ENCODE peak calls at places on chromosomes 11 and 22, in five cellular contexts. F is CD4-positive, alpha-beta memory T cell; L is cardiac fibroblast; I is HFF-Myc; J is NCI-H1694. O is an unnamed sample.

GRCh38 chr11:334264-335033 is 13.8 kb upstream of the IFITM3 start:
- DNase-seq in F (no peak), L (peak), I (no peak), J (no peak), O (no peak)

GRCh38 chr11:70176940-70177689 is 26.0 kb upstream of the FADD start:
- DNase-seq in J (no peak), F (peak), I (no peak), L (no peak), O (peak)

GRCh38 chr11:31936309-31936708 is 125.2 kb upstream of the PAX6 start:
- DNase-seq in F (no peak), I (no peak), J (no peak), L (no peak), O (no peak)

GRCh38 chr11:47261291-47261800 is 3.5 kb downstream of the NR1H3 start:
- DNase-seq in L (no peak), F (no peak), J (no peak), I (no peak), O (no peak)

GRCh38 chr11:10019906-10020682 is 273.9 kb downstream of the SBF2 start:
- DNase-seq in J (no peak), I (no peak), F (no peak), L (no peak), O (no peak)

GRCh38 chr11:3159296-3160190 is 5.6 kb downstream of the OSBPL5 start:
- DNase-seq in I (no peak), L (no peak), J (no peak), F (no peak), O (no peak)

GRCh38 chr22:49916851-49917250 is 1.4 kb downstream of the ALG12 start:
- DNase-seq in L (no peak), J (no peak), I (no peak), F (no peak), O (no peak)

GRCh38 chr11:57277845-57278720 is 41.0 kb upstream of the APLNR start:
- DNase-seq in F (no peak), J (peak), I (peak), L (peak), O (no peak)

GRCh38 chr11:69444381-69445130 is 36.9 kb upstream of the LINC01488 start:
- DNase-seq in L (peak), J (no peak), I (peak), F (no peak), O (no peak)

GRCh38 chr22:30671071-30671470 is 3.4 kb upstream of the DUSP18 start:
- DNase-seq in I (no peak), J (no peak), F (no peak), L (no peak), O (no peak)

GRCh38 chr22:49825944-49826602 is 1.6 kb downstream of the BRD1 start:
- DNase-seq in I (no peak), J (no peak), L (peak), F (peak), O (peak)

GRCh38 chr11:111814567-111814966 is 48.4 kb upstream of the PPP2R1B start:
- DNase-seq in J (peak), F (no peak), L (peak), I (peak), O (no peak)

GRCh38 chr11:7974668-7975067 is 9.4 kb upstream of the NLRP10 start:
- DNase-seq in L (no peak), I (no peak), J (no peak), F (no peak), O (no peak)

GRCh38 chr11:69398529-69399492 is 82.7 kb upstream of the LINC01488 start:
- DNase-seq in L (peak), F (no peak), J (no peak), I (no peak), O (no peak)

GRCh38 chr11:107593941-107594340 is 3.0 kb downstream of the ELMOD1 start:
- DNase-seq in J (no peak), L (no peak), F (no peak), I (no peak), O (no peak)

GRCh38 chr22:27632451-27633295 is 168.9 kb downstream of the MN1 start:
- DNase-seq in J (no peak), F (no peak), L (no peak), I (no peak), O (no peak)

GRCh38 chr11:130340671-130341319 is 26.1 kb upstream of the ZBTB44 start:
- DNase-seq in I (no peak), L (no peak), F (peak), J (no peak), O (peak)

GRCh38 chr11:79062814-79063762 is 377.7 kb downstream of the TENM4 start:
- DNase-seq in I (no peak), F (no peak), L (peak), J (peak), O (no peak)

GRCh38 chr11:2686360-2687222 is 13.2 kb downstream of the KCNQ1OT1 start:
- DNase-seq in J (no peak), F (no peak), I (no peak), L (no peak), O (no peak)

GRCh38 chr11:8681837-8682218 is 637 bp downstream of the TRIM66 start:
- DNase-seq in F (no peak), I (no peak), L (no peak), J (no peak), O (no peak)

GRCh38 chr22:44805663-44806062 is 53.3 kb downstream of the ARHGAP8 start:
- DNase-seq in F (no peak), I (no peak), L (no peak), J (no peak), O (no peak)

GRCh38 chr11:119853581-119854360 is 124.8 kb upstream of the NECTIN1 start:
- DNase-seq in I (no peak), L (no peak), F (no peak), J (no peak), O (no peak)

GRCh38 chr11:7637447-7638157 is 35.7 kb downstream of the CYB5R2 start:
- DNase-seq in L (peak), I (peak), F (no peak), J (no peak), O (no peak)

GRCh38 chr11:9982796-9983579 is 311.0 kb downstream of the SBF2 start:
- DNase-seq in J (no peak), F (no peak), L (peak), I (peak), O (no peak)

GRCh38 chr22:39151329-39151975 is 1.0 kb downstream of the CBX7 start:
- DNase-seq in F (no peak), I (no peak), L (no peak), J (no peak), O (no peak)

GRCh38 chr11:123000721-123001120 is 19.1 kb upstream of the BSX start:
- DNase-seq in J (no peak), I (no peak), L (no peak), F (no peak), O (no peak)

O was measured in immature natural killer cell.